ENCODE peak calls at places on chromosome 11, in four cellular contexts. X is ovary, P is amygdala, C is breast epithelium. I is an unnamed sample.

GRCh38 chr11:69055598-69056516 is 7.1 kb downstream of the TPCN2 start:
- DNase-seq in X (no peak), P (peak), C (peak), I (no peak)

GRCh38 chr11:120431633-120432032 is 79.9 kb upstream of the GRIK4 start:
- DNase-seq in X (no peak), P (no peak), C (no peak), I (no peak)

GRCh38 chr11:56994532-56994931 is 5.8 kb downstream of the OR5AK2 start:
- DNase-seq in X (no peak), P (no peak), C (no peak), I (no peak)

GRCh38 chr11:32420937-32421532 is 14.3 kb downstream of the WT1 start:
- DNase-seq in X (no peak), P (no peak), C (no peak), I (no peak)

GRCh38 chr11:2988361-2988762 is 3.8 kb downstream of the NAP1L4 start:
- DNase-seq in X (no peak), P (no peak), C (no peak), I (no peak)

GRCh38 chr11:117823941-117824420 is 563 bp downstream of the FXYD2 start:
- DNase-seq in X (peak), P (no peak), C (no peak), I (peak)

GRCh38 chr11:128772814-128773213 is 78.9 kb downstream of the FLI1 start:
- DNase-seq in X (peak), P (no peak), C (no peak), I (no peak)

GRCh38 chr11:29914203-29914930 is 102.5 kb downstream of the KCNA4 start:
- DNase-seq in X (no peak), P (no peak), C (no peak), I (no peak)

GRCh38 chr11:28822596-28822995 is 714.4 kb downstream of the METTL15 start:
- DNase-seq in X (no peak), P (no peak), C (no peak), I (no peak)

GRCh38 chr11:69353696-69354544 is 60.0 kb downstream of the MYEOV start:
- DNase-seq in X (no peak), P (no peak), C (peak), I (no peak)

GRCh38 chr11:87926250-87926970 is 248.8 kb downstream of the RAB38 start:
- DNase-seq in X (no peak), P (no peak), C (no peak), I (no peak)

GRCh38 chr11:6736495-6737121 is 35.2 kb downstream of the OR2AG2 start:
- DNase-seq in X (no peak), P (no peak), C (no peak), I (no peak)

GRCh38 chr11:110712643-110713468 is 619 bp upstream of the ARHGAP20 start:
- DNase-seq in X (no peak), P (peak), C (peak), I (peak)

GRCh38 chr11:26761382-26761781 is 39.5 kb upstream of the SLC5A12 start:
- DNase-seq in X (no peak), P (no peak), C (no peak), I (no peak)

GRCh38 chr11:2812371-2812991 is 73.1 kb downstream of the CDKN1C start:
- DNase-seq in X (peak), P (no peak), C (no peak), I (peak)

GRCh38 chr11:44785856-44786606 is 59.3 kb downstream of the TSPAN18 start:
- DNase-seq in X (no peak), P (no peak), C (no peak), I (no peak)

GRCh38 chr11:66784575-66784974 is 55.6 kb upstream of the SPTBN2 start:
- DNase-seq in X (no peak), P (no peak), C (no peak), I (no peak)

GRCh38 chr11:8296203-8296602 is 32.5 kb upstream of the LMO1 start:
- DNase-seq in X (no peak), P (no peak), C (no peak), I (no peak)

GRCh38 chr11:77085652-77086051 is 17.0 kb upstream of the OMP start:
- DNase-seq in X (peak), P (no peak), C (no peak), I (no peak)

GRCh38 chr11:65373839-65374580 is 8.4 kb downstream of the SLC25A45 start:
- DNase-seq in X (no peak), P (no peak), C (no peak), I (no peak)

GRCh38 chr11:111358038-111359001 is 20.8 kb downstream of the POU2AF1 start:
- DNase-seq in X (no peak), P (no peak), C (no peak), I (no peak)

GRCh38 chr11:62306227-62306626 is 7.4 kb upstream of the SCGB1D4 start:
- DNase-seq in X (no peak), P (no peak), C (no peak), I (no peak)

GRCh38 chr11:10893713-10894112 is 35.9 kb upstream of the ZBED5 start:
- DNase-seq in X (no peak), P (no peak), C (no peak), I (no peak)

GRCh38 chr11:11157201-11157600 is 195.8 kb downstream of the CSNK2A3 start:
- DNase-seq in X (no peak), P (no peak), C (no peak), I (peak)

GRCh38 chr11:6733326-6734030 is 38.3 kb downstream of the OR2AG2 start:
- DNase-seq in X (no peak), P (no peak), C (no peak), I (no peak)

GRCh38 chr11:4714300-4714699 is 9.7 kb downstream of the MMP26 start:
- DNase-seq in X (no peak), P (no peak), C (no peak), I (no peak)

I was measured in testis.